ENCODE peak calls at places on chromosomes 2 and 18, in nine cellular contexts. W is neural crest cell, A is NB4, I is type B pancreatic cell, J is lower lobe of right lung, O is fibroblast of mammary gland, K is upper lobe of left lung, D is heart left ventricle, R is A549. N is an unnamed sample.

GRCh38 chr2:170651603-170652002 is 63.5 kb upstream of the SP5 start:
- DNase-seq in W (no peak), A (no peak), I (no peak), J (no peak), O (no peak), K (no peak), D (no peak), R (no peak), N (no peak)

GRCh38 chr2:217491271-217491670 is 511.5 kb downstream of the TNS1 start:
- DNase-seq in W (no peak), A (peak; percentile 14), I (no peak), J (no peak), O (no peak), K (no peak), D (no peak), R (no peak), N (no peak)

GRCh38 chr2:210503622-210504300 is 27.2 kb upstream of the LANCL1 start:
- DNase-seq in W (no peak), A (no peak), I (no peak), J (no peak), O (no peak), K (no peak), D (no peak), R (no peak), N (peak; percentile 17)

GRCh38 chr2:45013229-45014015 is 4.2 kb upstream of the SIX2 start:
- DNase-seq in W (no peak), A (no peak), I (no peak), J (no peak), O (no peak), K (peak; percentile 85), D (no peak), R (no peak), N (no peak)

GRCh38 chr2:109702250-109702985 is 88.3 kb downstream of the SOWAHC start:
- DNase-seq in W (no peak), A (no peak), I (no peak), J (no peak), O (peak; percentile 46), K (no peak), D (no peak), R (no peak), N (peak; percentile 91)

GRCh38 chr18:56672981-56673380 is 21.8 kb downstream of the WDR7 start:
- DNase-seq in W (no peak), A (no peak), I (no peak), J (no peak), O (no peak), K (no peak), D (no peak), R (no peak), N (no peak)

GRCh38 chr18:12518326-12518725 is 110.6 kb downstream of the PRELID3A start:
- DNase-seq in W (no peak), A (no peak), I (no peak), J (no peak), O (peak; percentile 25), K (no peak), D (no peak), R (no peak), N (peak; percentile 52)

GRCh38 chr2:12397861-12398260 is 318.9 kb upstream of the TRIB2 start:
- DNase-seq in W (peak; percentile 7), A (peak; percentile 83), I (no peak), J (no peak), O (no peak), K (no peak), D (no peak), R (no peak), N (peak; percentile 30)

GRCh38 chr18:79855147-79855910 is 57.6 kb downstream of the KCNG2 start:
- DNase-seq in W (no peak), A (peak; percentile 49), I (peak; percentile 40), J (no peak), O (no peak), K (no peak), D (no peak), R (no peak), N (no peak)

GRCh38 chr2:121335294-121336290 is 50.6 kb upstream of the TFCP2L1 start:
- DNase-seq in W (no peak), A (no peak), I (no peak), J (no peak), O (no peak), K (peak; percentile 65), D (no peak), R (no peak), N (no peak)

GRCh38 chr2:88919087-88919738 is 227.7 kb downstream of the RPIA start:
- DNase-seq in W (no peak), A (peak; percentile 39), I (no peak), J (no peak), O (peak; percentile 39), K (no peak), D (no peak), R (peak; percentile 10), N (peak; percentile 28)

GRCh38 chr2:135960598-135961551 is 24.6 kb downstream of the DARS1 start:
- DNase-seq in W (no peak), A (no peak), I (no peak), J (no peak), O (peak; percentile 20), K (no peak), D (no peak), R (no peak), N (peak; percentile 31)

GRCh38 chr18:28422577-28422976 is 245.6 kb upstream of the CDH2 start:
- DNase-seq in W (no peak), A (no peak), I (no peak), J (no peak), O (no peak), K (no peak), D (no peak), R (no peak), N (no peak)

GRCh38 chr2:78861546-78861945 is 164.0 kb upstream of the REG3G start:
- DNase-seq in W (no peak), A (peak; percentile 43), I (no peak), J (no peak), O (no peak), K (no peak), D (no peak), R (peak; percentile 8), N (no peak)

GRCh38 chr18:72783517-72783916 is 84.3 kb downstream of the NETO1 start:
- DNase-seq in W (no peak), A (no peak), I (no peak), J (no peak), O (no peak), K (no peak), D (no peak), R (no peak), N (no peak)

GRCh38 chr18:3029215-3029972 is 16.4 kb upstream of the LPIN2 start:
- DNase-seq in W (no peak), A (no peak), I (no peak), J (no peak), O (no peak), K (no peak), D (no peak), R (no peak), N (no peak)

GRCh38 chr2:130769343-130769907 is 14.1 kb downstream of the AMER3 start:
- DNase-seq in W (no peak), A (no peak), I (no peak), J (no peak), O (no peak), K (no peak), D (no peak), R (no peak), N (no peak)

GRCh38 chr2:229780856-229781773 is 66.8 kb upstream of the DNER start:
- DNase-seq in W (no peak), A (peak; percentile 58), I (no peak), J (no peak), O (peak; percentile 65), K (no peak), D (no peak), R (peak; percentile 24), N (peak; percentile 46)

GRCh38 chr2:73830871-73831401 is 2.2 kb downstream of the STAMBP start:
- DNase-seq in W (no peak), A (peak; percentile 41), I (no peak), J (no peak), O (peak; percentile 97), K (no peak), D (no peak), R (no peak), N (peak; percentile 84)

GRCh38 chr18:22710628-22711380 is 222.3 kb upstream of the RBBP8 start:
- DNase-seq in W (no peak), A (no peak), I (no peak), J (no peak), O (peak; percentile 56), K (peak; percentile 60), D (no peak), R (peak; percentile 58), N (peak; percentile 20)

GRCh38 chr2:112166801-112167499 is 28.8 kb downstream of the FBLN7 start:
- DNase-seq in W (no peak), A (no peak), I (no peak), J (no peak), O (no peak), K (no peak), D (no peak), R (no peak), N (no peak)
- TF ChIP-seq CTCF in W (no peak), A (no peak), I (no peak), J (no peak), O (no peak), K (no peak), D (no peak), R (no peak), N (no peak)

DNA sequence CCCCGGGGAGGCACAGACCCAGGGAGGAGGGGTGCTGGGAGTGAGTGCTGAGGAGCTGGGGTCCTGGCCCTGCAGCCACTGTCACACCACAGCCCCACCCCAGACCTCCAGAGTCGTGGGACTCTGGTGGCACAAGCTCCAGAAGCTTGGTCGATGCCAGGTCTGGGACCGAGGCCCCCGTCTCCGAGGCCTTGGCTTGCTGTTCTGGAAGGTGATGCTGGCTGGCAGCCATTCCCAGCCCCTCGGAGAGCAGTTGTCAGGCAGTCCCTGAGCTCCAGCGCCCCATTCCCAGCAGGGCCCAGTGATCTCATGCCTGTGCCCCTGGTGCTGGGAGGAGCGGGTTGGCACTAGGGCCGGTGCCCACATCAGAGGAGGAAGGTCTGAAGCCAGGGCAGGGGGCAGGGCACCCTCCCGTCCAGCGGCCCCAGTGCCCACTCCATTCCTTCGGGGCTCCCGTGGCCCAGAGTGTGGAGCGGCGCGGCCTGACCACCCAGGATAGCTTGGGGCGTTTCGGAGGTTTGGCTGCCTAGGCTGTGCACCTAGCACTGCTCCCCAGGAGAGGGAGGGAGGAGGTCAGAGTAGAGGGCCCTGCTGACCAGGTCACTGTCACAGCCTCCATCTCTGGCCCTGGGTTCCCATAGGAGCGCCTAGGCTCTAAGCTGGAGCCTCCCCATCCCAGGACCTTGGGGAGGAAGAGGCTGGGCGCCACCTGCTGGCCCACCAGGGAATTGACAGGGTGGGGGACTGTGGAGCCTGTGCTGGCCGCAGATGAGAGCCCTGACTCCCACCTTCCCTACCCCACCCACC is 16.8 kb upstream of the ALPI start:
- DNase-seq in W (no peak), A (peak; percentile 56), I (no peak), J (peak; percentile 48), O (peak; percentile 13), K (peak; percentile 70), D (peak; percentile 60), R (no peak), N (no peak)
- TF ChIP-seq CTCF in W (peak; percentile 66), A (no peak), I (peak; percentile 76), J (peak; percentile 62), O (peak; percentile 31), K (no peak), D (peak; percentile 60), R (peak; percentile 63), N (peak; percentile 30)

GRCh38 chr18:76670564-76671288 is 151.6 kb upstream of the ZNF236 start:
- DNase-seq in W (no peak), A (no peak), I (no peak), J (no peak), O (no peak), K (no peak), D (no peak), R (no peak), N (no peak)
- TF ChIP-seq CTCF in W (no peak), A (no peak), I (no peak), J (no peak), O (no peak), K (no peak), D (no peak), R (no peak), N (no peak)

GRCh38 chr2:99201959-99202678 is 21.1 kb downstream of the MRPL30 start:
- DNase-seq in W (no peak), A (no peak), I (no peak), J (no peak), O (no peak), K (no peak), D (no peak), R (no peak), N (no peak)
- TF ChIP-seq CTCF in W (peak; percentile 49), A (peak; percentile 6), I (peak; percentile 63), J (peak; percentile 9), O (peak; percentile 22), K (no peak), D (no peak), R (no peak), N (no peak)